ENCODE peak calls at places on chromosome 9, in five cellular contexts. One of them, this sample, is unnamed.

GRCh38 chr9:94908041-94908563 is 181.6 kb downstream of the AOPEP start:
- DNase-seq in H1: no peak
- DNase-seq in mesenchymal stem cell: no peak
- DNase-seq in neuronal stem cell: no peak
- DNase-seq in IMR-90: peak
- DNase-seq in this sample: no peak

GRCh38 chr9:38423273-38423938 is 848 bp downstream of the IGFBPL1 start:
- DNase-seq in mesenchymal stem cell: no peak
- DNase-seq in IMR-90: no peak
- DNase-seq in neuronal stem cell: no peak
- DNase-seq in H1: no peak
- DNase-seq in this sample: no peak

GRCh38 chr9:12908910-12909309 is 134.1 kb downstream of the LURAP1L start:
- DNase-seq in mesenchymal stem cell: no peak
- DNase-seq in neuronal stem cell: no peak
- DNase-seq in H1: no peak
- DNase-seq in IMR-90: no peak
- DNase-seq in this sample: no peak

GRCh38 chr9:106887066-106887465 is 24.1 kb downstream of the ZNF462 start:
- DNase-seq in IMR-90: no peak
- DNase-seq in H1: no peak
- DNase-seq in mesenchymal stem cell: no peak
- DNase-seq in neuronal stem cell: no peak
- DNase-seq in this sample: no peak

GRCh38 chr9:79651251-79651795 is 79.6 kb downstream of the TLE4 start:
- DNase-seq in mesenchymal stem cell: no peak
- DNase-seq in H1: no peak
- DNase-seq in neuronal stem cell: no peak
- DNase-seq in IMR-90: no peak
- DNase-seq in this sample: no peak

GRCh38 chr9:88425538-88425950 is 37.3 kb downstream of the SPIN1 start:
- DNase-seq in mesenchymal stem cell: peak
- DNase-seq in neuronal stem cell: no peak
- DNase-seq in IMR-90: peak
- DNase-seq in H1: no peak
- DNase-seq in this sample: peak

GRCh38 chr9:100700689-100701318 is 122.9 kb downstream of the CAVIN4 start:
- DNase-seq in neuronal stem cell: peak
- DNase-seq in IMR-90: peak
- DNase-seq in mesenchymal stem cell: no peak
- DNase-seq in H1: no peak
- DNase-seq in this sample: peak

GRCh38 chr9:134418354-134418753 is 92.1 kb downstream of the RXRA start:
- DNase-seq in neuronal stem cell: no peak
- DNase-seq in IMR-90: no peak
- DNase-seq in mesenchymal stem cell: no peak
- DNase-seq in H1: no peak
- DNase-seq in this sample: no peak

GRCh38 chr9:129664664-129665007 is 811 bp upstream of the PRRX2 start:
- DNase-seq in IMR-90: no peak
- DNase-seq in mesenchymal stem cell: no peak
- DNase-seq in H1: no peak
- DNase-seq in neuronal stem cell: no peak
- DNase-seq in this sample: no peak

GRCh38 chr9:121812159-121812735 is 160.8 kb downstream of the DAB2IP start:
- DNase-seq in mesenchymal stem cell: no peak
- DNase-seq in H1: no peak
- DNase-seq in IMR-90: no peak
- DNase-seq in neuronal stem cell: no peak
- DNase-seq in this sample: no peak

GRCh38 chr9:103574056-103574455 is 520.1 kb upstream of the SMC2 start:
- DNase-seq in mesenchymal stem cell: no peak
- DNase-seq in neuronal stem cell: no peak
- DNase-seq in H1: no peak
- DNase-seq in IMR-90: no peak
- DNase-seq in this sample: no peak

GRCh38 chr9:80305136-80305535 is 733.4 kb downstream of the TLE4 start:
- DNase-seq in mesenchymal stem cell: peak
- DNase-seq in IMR-90: no peak
- DNase-seq in neuronal stem cell: no peak
- DNase-seq in H1: no peak
- DNase-seq in this sample: no peak

GRCh38 chr9:20592673-20593072 is 29.6 kb downstream of the MLLT3 start:
- DNase-seq in neuronal stem cell: no peak
- DNase-seq in H1: no peak
- DNase-seq in IMR-90: peak
- DNase-seq in mesenchymal stem cell: no peak
- DNase-seq in this sample: peak

GRCh38 chr9:120701248-120701647 is 13.0 kb downstream of the MEGF9 start:
- DNase-seq in neuronal stem cell: no peak
- DNase-seq in IMR-90: no peak
- DNase-seq in mesenchymal stem cell: no peak
- DNase-seq in H1: no peak
- DNase-seq in this sample: peak

GRCh38 chr9:84277646-84278045 is 62.9 kb downstream of the SLC28A3 start:
- DNase-seq in H1: no peak
- DNase-seq in IMR-90: peak
- DNase-seq in neuronal stem cell: no peak
- DNase-seq in mesenchymal stem cell: no peak
- DNase-seq in this sample: peak

GRCh38 chr9:133632806-133633680 is 3.1 kb upstream of the DBH start:
- DNase-seq in neuronal stem cell: no peak
- DNase-seq in IMR-90: no peak
- DNase-seq in mesenchymal stem cell: no peak
- DNase-seq in H1: no peak
- DNase-seq in this sample: no peak

GRCh38 chr9:98607152-98607551 is 101.6 kb downstream of the GABBR2 start:
- DNase-seq in neuronal stem cell: no peak
- DNase-seq in H1: no peak
- DNase-seq in mesenchymal stem cell: peak
- DNase-seq in IMR-90: peak
- DNase-seq in this sample: no peak

GRCh38 chr9:14812806-14813205 is 90.3 kb upstream of the CER1 start:
- DNase-seq in H1: no peak
- DNase-seq in neuronal stem cell: no peak
- DNase-seq in IMR-90: no peak
- DNase-seq in mesenchymal stem cell: no peak
- DNase-seq in this sample: peak

GRCh38 chr9:35756743-35757526 is 2.9 kb upstream of the MSMP start:
- DNase-seq in neuronal stem cell: peak
- DNase-seq in IMR-90: no peak
- DNase-seq in H1: peak
- DNase-seq in mesenchymal stem cell: peak
- DNase-seq in this sample: peak

GRCh38 chr9:35756275-35756742 is 2.2 kb upstream of the MSMP start:
- DNase-seq in neuronal stem cell: no peak
- DNase-seq in mesenchymal stem cell: no peak
- DNase-seq in H1: peak
- DNase-seq in IMR-90: no peak
- DNase-seq in this sample: no peak

GRCh38 chr9:35759795-35760194 is 5.7 kb upstream of the MSMP start:
- DNase-seq in H1: no peak
- DNase-seq in IMR-90: no peak
- DNase-seq in neuronal stem cell: no peak
- DNase-seq in mesenchymal stem cell: no peak
- DNase-seq in this sample: no peak

GRCh38 chr9:35758475-35759050 is 4.5 kb upstream of the MSMP start:
- DNase-seq in H1: no peak
- DNase-seq in IMR-90: no peak
- DNase-seq in mesenchymal stem cell: no peak
- DNase-seq in neuronal stem cell: no peak
- DNase-seq in this sample: no peak

GRCh38 chr9:35757527-35758275 is 3.6 kb upstream of the MSMP start:
- DNase-seq in H1: no peak
- DNase-seq in neuronal stem cell: no peak
- DNase-seq in mesenchymal stem cell: peak
- DNase-seq in IMR-90: no peak
- DNase-seq in this sample: no peak
- H3K18ac ChIP-seq in H1: peak
- H3K18ac ChIP-seq in neuronal stem cell: peak
- H3K18ac ChIP-seq in mesenchymal stem cell: no peak
- H3K18ac ChIP-seq in IMR-90: no peak
- H3K18ac ChIP-seq in this sample: peak

GRCh38 chr9:136007906-136008692 is 46.9 kb upstream of the UBAC1 start:
- DNase-seq in neuronal stem cell: no peak
- DNase-seq in mesenchymal stem cell: peak
- DNase-seq in IMR-90: peak
- DNase-seq in H1: no peak
- DNase-seq in this sample: no peak

GRCh38 chr9:136008693-136008997 is 47.5 kb upstream of the UBAC1 start:
- DNase-seq in mesenchymal stem cell: no peak
- DNase-seq in H1: no peak
- DNase-seq in IMR-90: no peak
- DNase-seq in neuronal stem cell: no peak
- DNase-seq in this sample: no peak

GRCh38 chr9:136010615-136011341 is 49.6 kb upstream of the UBAC1 start:
- DNase-seq in neuronal stem cell: no peak
- DNase-seq in IMR-90: no peak
- DNase-seq in H1: no peak
- DNase-seq in mesenchymal stem cell: no peak
- DNase-seq in this sample: no peak

GRCh38 chr9:136010176-136010575 is 49.0 kb upstream of the UBAC1 start:
- DNase-seq in mesenchymal stem cell: no peak
- DNase-seq in H1: no peak
- DNase-seq in neuronal stem cell: no peak
- DNase-seq in IMR-90: no peak
- DNase-seq in this sample: no peak

GRCh38 chr9:136009516-136009915 is 48.3 kb upstream of the UBAC1 start:
- DNase-seq in IMR-90: no peak
- DNase-seq in neuronal stem cell: no peak
- DNase-seq in mesenchymal stem cell: no peak
- DNase-seq in H1: no peak
- DNase-seq in this sample: no peak
- H3K14ac ChIP-seq in IMR-90: no peak
- H3K14ac ChIP-seq in neuronal stem cell: no peak
- H3K14ac ChIP-seq in mesenchymal stem cell: no peak
- H3K14ac ChIP-seq in H1: no peak
- H3K14ac ChIP-seq in this sample: no peak

GRCh38 chr9:127789179-127789578 is 3.3 kb downstream of the CDK9 start:
- DNase-seq in H1: no peak
- DNase-seq in neuronal stem cell: no peak
- DNase-seq in mesenchymal stem cell: no peak
- DNase-seq in IMR-90: no peak
- DNase-seq in this sample: no peak
- H3K4me3 ChIP-seq in H1: no peak
- H3K4me3 ChIP-seq in neuronal stem cell: no peak
- H3K4me3 ChIP-seq in mesenchymal stem cell: no peak
- H3K4me3 ChIP-seq in IMR-90: no peak
- H3K4me3 ChIP-seq in this sample: peak

DNA sequence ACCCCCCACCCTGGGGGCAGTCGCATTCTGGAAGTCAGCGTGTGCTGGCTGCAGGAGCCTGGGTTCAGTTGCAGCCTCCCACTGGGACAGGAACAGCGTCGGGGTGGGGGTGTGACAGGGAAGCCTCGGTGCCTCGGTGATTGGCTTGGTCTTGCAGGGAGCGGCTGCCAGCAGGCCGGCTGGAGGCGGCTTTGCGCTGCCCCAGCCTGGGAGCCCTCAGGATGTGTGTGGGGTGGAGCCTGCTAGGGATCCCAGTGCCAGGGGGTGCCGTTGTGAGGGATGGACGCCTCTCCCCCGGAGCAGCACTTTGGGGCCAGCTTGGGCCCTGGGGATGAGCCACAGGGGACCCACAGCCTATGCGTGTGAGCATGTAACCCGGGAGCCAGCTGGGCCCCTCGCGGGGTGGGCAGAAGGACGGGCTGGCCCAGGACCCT is 101.3 kb downstream of the RGS3 start:
- DNase-seq in neuronal stem cell: no peak
- DNase-seq in IMR-90: peak
- DNase-seq in mesenchymal stem cell: peak
- DNase-seq in H1: no peak
- DNase-seq in this sample: no peak
- H3K18ac ChIP-seq in neuronal stem cell: peak
- H3K18ac ChIP-seq in IMR-90: peak
- H3K18ac ChIP-seq in mesenchymal stem cell: peak
- H3K18ac ChIP-seq in H1: peak
- H3K18ac ChIP-seq in this sample: peak

This sample was measured in trophoblast cell.